ENCODE peak calls at places on chromosomes 4 and X, in eight cellular contexts. P is effector memory CD4-positive, alpha-beta T cell; H is CD4-positive, CD25-positive, alpha-beta regulatory T cell; Z is heart right ventricle; O is pancreas; F is body of pancreas; B is BE2C; M is IMR-90. Y is an unnamed sample. For H3K9me3, the result is how much of the 10 kb centered on the place peaks cover.

GRCh38 chrX:8748855-8749254 is 16.9 kb upstream of the ANOS1 start:
- DNase-seq in O (no peak), M (peak), P (no peak), B (no peak), Z (no peak), H (peak), F (peak), Y (no peak)

GRCh38 chr4:173211838-173212237 is 43.2 kb downstream of the GALNT7 start:
- DNase-seq in H (no peak), Z (no peak), O (no peak), B (no peak), F (no peak), P (no peak), M (peak), Y (no peak)

GRCh38 chr4:88452941-88453340 is 4.0 kb upstream of the HERC5 start:
- DNase-seq in F (no peak), B (peak), O (no peak), P (no peak), M (no peak), H (no peak), Z (no peak), Y (no peak)

GRCh38 chr4:158020175-158020574 is 152.7 kb downstream of the GASK1B start:
- DNase-seq in F (peak), P (no peak), H (no peak), O (no peak), Z (no peak), B (no peak), M (peak), Y (no peak)

GRCh38 chr4:87465739-87466366 is 43.5 kb downstream of the NUDT9 start:
- DNase-seq in H (peak), Z (no peak), M (peak), O (no peak), P (no peak), B (peak), F (peak), Y (no peak)

GRCh38 chr4:54566608-54567007 is 91.1 kb upstream of the KIT start:
- DNase-seq in P (no peak), Z (no peak), B (no peak), O (no peak), H (peak), F (no peak), M (no peak), Y (peak)

GRCh38 chr4:159105063-159105414 is 2.2 kb downstream of the RAPGEF2 start:
- DNase-seq in M (peak), H (no peak), Z (no peak), B (no peak), P (no peak), F (no peak), O (no peak), Y (peak)

GRCh38 chr4:87542734-87543312 is 13.6 kb upstream of the SPARCL1 start:
- DNase-seq in O (no peak), Z (no peak), M (no peak), P (no peak), F (no peak), B (no peak), H (no peak), Y (no peak)

GRCh38 chrX:19566359-19567141 is 51.2 kb upstream of the MAP3K15 start:
- DNase-seq in O (no peak), Z (no peak), P (no peak), H (peak), B (no peak), F (peak), M (peak), Y (no peak)

GRCh38 chrX:134801267-134801666 is 143.0 kb upstream of the PLAC1 start:
- DNase-seq in Z (no peak), H (no peak), O (no peak), F (no peak), M (peak), B (peak), P (no peak), Y (no peak)

GRCh38 chr4:2786152-2786671 is 6.7 kb upstream of the SH3BP2 start:
- DNase-seq in B (no peak), Z (no peak), M (no peak), P (peak), F (no peak), O (no peak), H (no peak), Y (no peak)

GRCh38 chr4:137124278-137124932 is 407.9 kb downstream of the PCDH18 start:
- DNase-seq in B (peak), Z (no peak), P (no peak), M (peak), H (no peak), F (peak), O (no peak), Y (peak)

GRCh38 chr4:19241845-19242244 is 1009.9 kb upstream of the SLIT2 start:
- DNase-seq in P (no peak), Z (no peak), F (no peak), O (no peak), M (no peak), H (no peak), B (no peak), Y (no peak)

GRCh38 chrX:55908685-55909212 is 191.2 kb downstream of the RRAGB start:
- DNase-seq in Z (peak), M (no peak), O (no peak), P (no peak), H (peak), B (no peak), F (peak), Y (no peak)

GRCh38 chr4:26473893-26474292 is 16.4 kb downstream of the CCKAR start:
- DNase-seq in H (no peak), P (no peak), O (no peak), M (no peak), F (no peak), Z (no peak), B (no peak), Y (no peak)

GRCh38 chr4:112652216-112652615 is 15.3 kb downstream of the LARP7 start:
- DNase-seq in O (no peak), M (no peak), B (no peak), H (no peak), F (no peak), P (no peak), Z (no peak), Y (no peak)

GRCh38 chr4:151031831-151032605 is 16.9 kb upstream of the LRBA start:
- DNase-seq in H (peak), F (no peak), O (no peak), Z (no peak), P (no peak), B (no peak), M (peak), Y (no peak)

GRCh38 chr4:95549246-95550138 is 719 bp upstream of the UNC5C start:
- DNase-seq in F (peak), P (no peak), Z (peak), H (peak), O (no peak), B (no peak), M (peak), Y (peak)

GRCh38 chr4:150149381-150149780 is 71.1 kb downstream of the DCLK2 start:
- DNase-seq in Z (no peak), P (no peak), O (no peak), B (no peak), F (no peak), M (no peak), H (no peak), Y (no peak)

GRCh38 chr4:150216725-150217124 is 138.5 kb downstream of the DCLK2 start:
- DNase-seq in Z (no peak), M (no peak), H (no peak), F (no peak), P (no peak), O (no peak), B (no peak), Y (no peak)

GRCh38 chrX:132614297-132614696 is 125.5 kb upstream of the MBNL3 start:
- DNase-seq in M (no peak), H (no peak), P (no peak), O (no peak), F (no peak), Z (no peak), B (peak), Y (peak)

GRCh38 chrX:151902813-151903591 is 9.7 kb upstream of the MAGEA4 start:
- DNase-seq in M (peak), F (peak), O (no peak), H (no peak), B (no peak), Z (peak), P (no peak), Y (peak)

GRCh38 chr4:29336851-29337250 is 1383.3 kb upstream of the PCDH7 start:
- DNase-seq in M (no peak), Z (no peak), B (no peak), F (no peak), O (no peak), H (no peak), P (no peak), Y (no peak)

GRCh38 chr4:127250577-127250976 is 382.2 kb upstream of the INTU start:
- DNase-seq in O (no peak), F (no peak), P (no peak), H (no peak), M (no peak), Z (no peak), B (no peak), Y (no peak)

GRCh38 chr4:118732591-118733330 is 47.6 kb downstream of the METTL14 start:
- DNase-seq in F (no peak), Z (no peak), B (no peak), P (no peak), H (no peak), M (peak), O (no peak), Y (no peak)

DNA sequence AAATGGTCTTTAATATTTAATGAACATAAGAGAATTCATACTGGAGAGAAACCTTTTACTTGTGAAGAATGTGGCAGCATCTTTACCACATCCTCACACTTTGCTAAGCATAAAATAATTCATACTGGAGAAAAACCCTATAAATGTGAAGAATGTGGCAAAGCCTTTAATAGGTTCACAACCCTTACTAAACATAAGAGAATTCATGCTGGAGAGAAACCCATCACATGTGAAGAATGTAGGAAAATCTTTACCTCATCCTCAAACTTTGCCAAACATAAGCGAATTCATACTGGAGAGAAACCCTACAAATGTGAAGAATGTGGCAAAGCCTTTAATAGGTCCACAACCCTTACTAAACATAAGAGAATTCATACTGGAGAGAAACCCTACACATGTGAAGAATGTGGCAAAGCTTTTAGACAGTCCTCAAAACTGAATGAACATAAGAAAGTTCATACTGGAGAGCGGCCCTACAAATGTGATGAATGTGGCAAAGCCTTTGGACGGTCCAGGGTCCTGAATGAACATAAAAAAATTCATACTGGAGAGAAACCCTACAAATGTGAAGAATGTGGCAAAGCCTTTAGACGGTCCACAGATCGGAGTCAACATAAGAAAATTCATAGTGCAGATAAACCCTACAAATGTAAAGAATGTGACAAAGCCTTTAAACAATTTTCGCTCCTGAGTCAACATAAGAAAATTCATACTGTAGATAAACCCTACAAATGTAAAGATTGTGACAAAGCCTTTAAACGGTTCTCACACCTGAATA is 35.6 kb downstream of the ZNF141 start:
- DNase-seq in H (no peak), P (no peak), Z (no peak), F (no peak), B (no peak), M (no peak), O (no peak), Y (no peak)
- H3K9me3 ChIP-seq in H (half or more), P (half or more), Z (under half), F (under half), B (under half), M (half or more), O (under half), Y (half or more)

DNA sequence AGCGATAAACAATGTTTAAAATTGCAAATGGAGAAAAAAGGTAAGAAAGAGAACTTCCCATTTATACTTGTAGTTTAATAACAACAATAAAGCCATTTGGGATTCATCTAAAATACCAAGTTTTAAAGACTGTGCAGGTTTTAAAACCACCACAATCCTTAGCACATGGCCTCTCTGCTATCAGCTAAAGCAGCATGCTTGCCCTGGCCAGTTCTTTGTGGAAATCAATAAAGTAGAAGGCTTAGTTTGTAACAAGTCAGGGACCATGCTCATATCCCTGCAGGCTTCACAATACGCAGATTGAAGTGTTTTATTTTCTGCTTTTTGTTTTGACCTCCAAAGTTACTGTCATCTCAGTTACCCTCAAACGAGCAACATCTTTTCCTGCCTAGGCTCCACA is 249.5 kb downstream of the INPP4B start:
- DNase-seq in M (no peak), B (no peak), Z (no peak), H (no peak), F (peak), P (no peak), O (peak), Y (peak)
- H3K9me3 ChIP-seq in M (under half), B (under half), Z (under half), H (under half), F (under half), P (under half), O (under half), Y (under half)

GRCh38 chr4:64146030-64146429 is 263.2 kb downstream of the TECRL start:
- DNase-seq in P (no peak), H (no peak), B (no peak), M (no peak), O (no peak), Z (no peak), F (no peak), Y (no peak)

DNA sequence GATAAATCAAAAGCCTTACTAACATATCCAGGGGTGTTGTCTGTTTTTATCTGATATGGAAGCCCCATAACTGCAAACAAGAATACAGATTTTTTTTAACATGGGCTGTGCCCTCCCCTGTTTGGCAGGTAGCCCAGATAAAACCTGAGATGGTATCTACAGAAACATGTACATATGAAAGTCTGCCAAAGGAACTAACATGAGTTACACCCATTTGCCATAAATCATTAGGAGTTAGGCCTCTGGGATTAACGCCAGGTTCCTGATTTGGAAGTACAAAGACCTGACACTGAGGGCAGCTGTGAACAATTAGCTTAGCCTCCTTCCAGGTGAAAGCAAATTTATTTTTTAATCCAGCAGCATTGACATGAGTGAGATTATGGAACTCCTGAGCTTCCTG is 264.3 kb downstream of the TECRL start:
- DNase-seq in O (no peak), P (no peak), M (no peak), Z (no peak), H (no peak), B (peak), F (peak), Y (peak)
- H3K9me3 ChIP-seq in O (under half), P (under half), M (under half), Z (under half), H (under half), B (under half), F (under half), Y (under half)

GRCh38 chrX:700936-701335 is 70.3 kb downstream of the SHOX start:
- DNase-seq in F (no peak), H (no peak), M (no peak), Z (no peak), B (no peak), O (no peak), P (no peak), Y (no peak)
- H3K9me3 ChIP-seq in F (under half), H (under half), M (under half), Z (under half), B (under half), O (under half), P (under half), Y (under half)

DNA sequence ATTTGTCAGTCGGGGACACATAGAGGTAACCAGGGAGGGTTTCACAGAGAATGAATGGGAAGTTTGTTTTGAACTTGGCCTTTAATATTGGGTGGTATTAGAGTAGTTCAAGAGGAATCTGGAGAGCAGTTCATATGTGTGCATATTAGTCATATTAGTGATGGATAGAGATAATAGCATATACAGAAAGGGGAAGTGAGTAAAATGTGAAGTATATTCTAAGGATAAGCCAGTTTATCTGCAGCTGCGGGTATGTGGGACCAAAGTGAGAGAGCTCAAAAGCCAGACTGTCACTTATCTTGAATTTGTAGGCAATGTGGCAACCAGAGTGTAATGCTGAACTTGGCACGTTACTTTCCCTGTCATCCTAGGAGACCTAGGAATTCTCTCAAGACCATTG is 169.9 kb downstream of the AFF2 start:
- DNase-seq in P (no peak), B (no peak), Z (no peak), F (no peak), H (no peak), M (no peak), O (no peak), Y (no peak)
- H3K9me3 ChIP-seq in P (under half), B (under half), Z (under half), F (under half), H (under half), M (under half), O (under half), Y (under half)

GRCh38 chr4:13989496-13989895 is 362.0 kb upstream of the BOD1L1 start:
- DNase-seq in B (no peak), F (no peak), P (no peak), O (no peak), Z (no peak), M (no peak), H (no peak), Y (no peak)
- H3K9me3 ChIP-seq in B (under half), F (under half), P (under half), O (under half), Z (under half), M (under half), H (under half), Y (under half)

GRCh38 chrX:154371771-154372300 is 2.6 kb downstream of the FLNA start:
- DNase-seq in O (no peak), P (no peak), M (no peak), B (no peak), H (no peak), F (no peak), Z (peak), Y (no peak)
- H3K9me3 ChIP-seq in O (under half), P (under half), M (under half), B (under half), H (under half), F (under half), Z (under half), Y (under half)